ENCODE peak calls at places on chromosome 4, in eight cellular contexts. One of them, this sample, is unnamed. For H3K4me1, the result is how much of the 10 kb centered on the place peaks cover.

GRCh38 chr4:2671267-2671895 is 84.8 kb downstream of the TNIP2 start:
- DNase-seq in heart right ventricle: no peak
- DNase-seq in tibial nerve: no peak
- DNase-seq in GM23338: no peak
- DNase-seq in sigmoid colon: no peak
- DNase-seq in HepG2: no peak
- DNase-seq in stomach: peak
- DNase-seq in HCT116: no peak
- DNase-seq in this sample: no peak

GRCh38 chr4:33940281-33940680 is 2304.0 kb downstream of the ARAP2 start:
- DNase-seq in heart right ventricle: no peak
- DNase-seq in tibial nerve: no peak
- DNase-seq in GM23338: no peak
- DNase-seq in sigmoid colon: no peak
- DNase-seq in HepG2: no peak
- DNase-seq in stomach: no peak
- DNase-seq in HCT116: no peak
- DNase-seq in this sample: no peak

GRCh38 chr4:41865981-41866798 is 69.0 kb upstream of the TMEM33 start:
- DNase-seq in heart right ventricle: no peak
- DNase-seq in tibial nerve: no peak
- DNase-seq in GM23338: peak
- DNase-seq in sigmoid colon: no peak
- DNase-seq in HepG2: no peak
- DNase-seq in stomach: no peak
- DNase-seq in HCT116: no peak
- DNase-seq in this sample: peak

GRCh38 chr4:145815027-145815612 is 123.5 kb downstream of the ZNF827 start:
- DNase-seq in heart right ventricle: no peak
- DNase-seq in tibial nerve: no peak
- DNase-seq in GM23338: no peak
- DNase-seq in sigmoid colon: no peak
- DNase-seq in HepG2: no peak
- DNase-seq in stomach: no peak
- DNase-seq in HCT116: no peak
- DNase-seq in this sample: no peak

GRCh38 chr4:164700471-164700870 is 53.5 kb upstream of the SMIM31 start:
- DNase-seq in heart right ventricle: no peak
- DNase-seq in tibial nerve: no peak
- DNase-seq in GM23338: peak
- DNase-seq in sigmoid colon: no peak
- DNase-seq in HepG2: peak
- DNase-seq in stomach: no peak
- DNase-seq in HCT116: peak
- DNase-seq in this sample: peak

GRCh38 chr4:15186149-15186548 is 183.9 kb downstream of the CPEB2 start:
- DNase-seq in heart right ventricle: no peak
- DNase-seq in tibial nerve: no peak
- DNase-seq in GM23338: no peak
- DNase-seq in sigmoid colon: no peak
- DNase-seq in HepG2: no peak
- DNase-seq in stomach: no peak
- DNase-seq in HCT116: no peak
- DNase-seq in this sample: no peak

GRCh38 chr4:24686866-24687672 is 102.7 kb upstream of the DHX15 start:
- DNase-seq in heart right ventricle: peak
- DNase-seq in tibial nerve: peak
- DNase-seq in GM23338: peak
- DNase-seq in sigmoid colon: no peak
- DNase-seq in HepG2: peak
- DNase-seq in stomach: peak
- DNase-seq in HCT116: peak
- DNase-seq in this sample: no peak

GRCh38 chr4:15744016-15744415 is 34.1 kb upstream of the CD38 start:
- DNase-seq in heart right ventricle: no peak
- DNase-seq in tibial nerve: no peak
- DNase-seq in GM23338: no peak
- DNase-seq in sigmoid colon: no peak
- DNase-seq in HepG2: no peak
- DNase-seq in stomach: no peak
- DNase-seq in HCT116: no peak
- DNase-seq in this sample: no peak

DNA sequence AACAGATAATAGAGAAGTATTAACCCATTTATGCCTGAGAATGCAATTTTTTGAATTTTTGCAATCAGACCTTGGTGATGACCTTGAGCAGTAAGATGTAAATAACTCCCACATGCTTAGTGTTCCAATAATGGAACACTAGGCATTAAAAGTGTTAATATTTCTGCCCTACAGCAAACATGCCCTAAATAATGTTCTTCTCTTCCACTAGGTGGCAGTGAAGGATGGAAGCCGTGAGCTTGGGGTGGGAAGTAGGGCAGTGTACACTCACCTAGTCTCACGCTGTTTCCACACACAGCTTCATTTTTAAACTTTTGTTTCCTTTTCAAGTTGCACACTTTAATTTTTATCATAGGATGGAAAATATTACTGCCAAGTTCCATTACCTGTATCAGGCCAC is 613.1 kb upstream of the HS3ST1 start:
- DNase-seq in heart right ventricle: no peak
- DNase-seq in tibial nerve: no peak
- DNase-seq in GM23338: peak
- DNase-seq in sigmoid colon: no peak
- DNase-seq in HepG2: no peak
- DNase-seq in stomach: no peak
- DNase-seq in HCT116: no peak
- DNase-seq in this sample: no peak
- TF ChIP-seq CTCF in heart right ventricle: no peak
- TF ChIP-seq CTCF in tibial nerve: no peak
- TF ChIP-seq CTCF in GM23338: peak
- TF ChIP-seq CTCF in sigmoid colon: no peak
- TF ChIP-seq CTCF in HepG2: peak
- TF ChIP-seq CTCF in stomach: no peak
- TF ChIP-seq CTCF in HCT116: peak
- TF ChIP-seq CTCF in this sample: peak

GRCh38 chr4:10106421-10107039 is 10.1 kb downstream of the WDR1 start:
- DNase-seq in heart right ventricle: no peak
- DNase-seq in tibial nerve: peak
- DNase-seq in GM23338: no peak
- DNase-seq in sigmoid colon: peak
- DNase-seq in HepG2: no peak
- DNase-seq in stomach: peak
- DNase-seq in HCT116: peak
- DNase-seq in this sample: peak
- H3K4me1 ChIP-seq in heart right ventricle: half or more
- H3K4me1 ChIP-seq in tibial nerve: under half
- H3K4me1 ChIP-seq in GM23338: under half
- H3K4me1 ChIP-seq in sigmoid colon: half or more
- H3K4me1 ChIP-seq in HepG2: half or more
- H3K4me1 ChIP-seq in stomach: half or more
- H3K4me1 ChIP-seq in HCT116: half or more
- H3K4me1 ChIP-seq in this sample: half or more

GRCh38 chr4:161097821-161098220 is 1066.0 kb downstream of the FSTL5 start:
- DNase-seq in heart right ventricle: no peak
- DNase-seq in tibial nerve: no peak
- DNase-seq in GM23338: no peak
- DNase-seq in sigmoid colon: no peak
- DNase-seq in HepG2: no peak
- DNase-seq in stomach: no peak
- DNase-seq in HCT116: no peak
- DNase-seq in this sample: no peak

GRCh38 chr4:161101881-161102280 is 1061.9 kb downstream of the FSTL5 start:
- DNase-seq in heart right ventricle: no peak
- DNase-seq in tibial nerve: no peak
- DNase-seq in GM23338: no peak
- DNase-seq in sigmoid colon: no peak
- DNase-seq in HepG2: no peak
- DNase-seq in stomach: no peak
- DNase-seq in HCT116: no peak
- DNase-seq in this sample: no peak
- TF ChIP-seq CTCF in heart right ventricle: no peak
- TF ChIP-seq CTCF in tibial nerve: no peak
- TF ChIP-seq CTCF in GM23338: no peak
- TF ChIP-seq CTCF in sigmoid colon: no peak
- TF ChIP-seq CTCF in HepG2: no peak
- TF ChIP-seq CTCF in stomach: no peak
- TF ChIP-seq CTCF in HCT116: no peak
- TF ChIP-seq CTCF in this sample: no peak

DNA sequence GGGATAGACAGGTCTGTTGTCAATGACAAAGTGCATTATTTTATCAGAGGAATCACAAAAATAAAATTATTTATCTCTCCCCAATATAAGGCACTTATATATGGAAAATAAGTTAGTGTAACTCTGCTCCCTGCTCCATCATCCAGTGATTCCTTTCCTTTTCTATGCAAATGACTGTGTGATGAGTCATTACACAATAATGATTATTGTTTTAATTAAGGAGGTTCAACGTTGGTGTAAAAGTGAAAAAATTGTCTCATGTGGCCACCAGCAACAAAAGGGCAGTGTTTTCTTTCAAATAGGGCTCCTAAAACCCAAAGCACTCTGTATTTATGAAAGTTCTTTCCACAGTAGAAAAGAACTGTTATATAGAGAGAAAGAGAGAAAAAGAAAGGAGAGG is 16.7 kb downstream of the SLC7A11 start:
- DNase-seq in heart right ventricle: no peak
- DNase-seq in tibial nerve: no peak
- DNase-seq in GM23338: no peak
- DNase-seq in sigmoid colon: no peak
- DNase-seq in HepG2: no peak
- DNase-seq in stomach: no peak
- DNase-seq in HCT116: no peak
- DNase-seq in this sample: no peak
- H3K4me1 ChIP-seq in heart right ventricle: under half
- H3K4me1 ChIP-seq in tibial nerve: under half
- H3K4me1 ChIP-seq in GM23338: half or more
- H3K4me1 ChIP-seq in sigmoid colon: under half
- H3K4me1 ChIP-seq in HepG2: under half
- H3K4me1 ChIP-seq in stomach: under half
- H3K4me1 ChIP-seq in HCT116: under half
- H3K4me1 ChIP-seq in this sample: under half

DNA sequence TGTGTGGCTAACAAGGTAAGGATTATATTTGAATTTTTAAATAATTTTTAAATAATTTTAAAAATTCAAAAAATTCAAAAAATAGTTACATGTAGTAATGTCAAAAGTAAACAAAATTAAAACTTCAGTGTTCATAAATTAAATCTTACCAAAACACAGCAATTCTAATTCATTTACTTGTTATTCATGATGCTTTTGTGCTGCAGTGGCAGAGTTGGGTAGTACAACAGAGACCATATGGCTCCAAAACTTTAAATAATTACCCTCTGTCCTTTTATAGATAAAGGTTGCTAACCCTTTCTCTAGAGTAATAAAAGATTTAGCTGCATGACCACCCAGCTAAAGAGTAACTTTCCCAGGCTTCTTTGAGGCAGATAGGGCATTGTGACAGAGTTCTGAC is 1355.6 kb downstream of the FSTL5 start:
- DNase-seq in heart right ventricle: no peak
- DNase-seq in tibial nerve: no peak
- DNase-seq in GM23338: no peak
- DNase-seq in sigmoid colon: no peak
- DNase-seq in HepG2: no peak
- DNase-seq in stomach: no peak
- DNase-seq in HCT116: no peak
- DNase-seq in this sample: no peak
- TF ChIP-seq CTCF in heart right ventricle: no peak
- TF ChIP-seq CTCF in tibial nerve: no peak
- TF ChIP-seq CTCF in GM23338: no peak
- TF ChIP-seq CTCF in sigmoid colon: no peak
- TF ChIP-seq CTCF in HepG2: no peak
- TF ChIP-seq CTCF in stomach: no peak
- TF ChIP-seq CTCF in HCT116: peak
- TF ChIP-seq CTCF in this sample: no peak

GRCh38 chr4:100254237-100254636 is 64.0 kb upstream of the DDIT4L start:
- DNase-seq in heart right ventricle: no peak
- DNase-seq in tibial nerve: no peak
- DNase-seq in GM23338: no peak
- DNase-seq in sigmoid colon: no peak
- DNase-seq in HepG2: no peak
- DNase-seq in stomach: no peak
- DNase-seq in HCT116: no peak
- DNase-seq in this sample: no peak

GRCh38 chr4:100246697-100247096 is 56.4 kb upstream of the DDIT4L start:
- DNase-seq in heart right ventricle: no peak
- DNase-seq in tibial nerve: no peak
- DNase-seq in GM23338: no peak
- DNase-seq in sigmoid colon: no peak
- DNase-seq in HepG2: no peak
- DNase-seq in stomach: no peak
- DNase-seq in HCT116: no peak
- DNase-seq in this sample: no peak

GRCh38 chr4:100244347-100244746 is 54.1 kb upstream of the DDIT4L start:
- DNase-seq in heart right ventricle: no peak
- DNase-seq in tibial nerve: no peak
- DNase-seq in GM23338: no peak
- DNase-seq in sigmoid colon: no peak
- DNase-seq in HepG2: no peak
- DNase-seq in stomach: no peak
- DNase-seq in HCT116: no peak
- DNase-seq in this sample: peak

GRCh38 chr4:100248476-100248875 is 58.2 kb upstream of the DDIT4L start:
- DNase-seq in heart right ventricle: no peak
- DNase-seq in tibial nerve: no peak
- DNase-seq in GM23338: no peak
- DNase-seq in sigmoid colon: no peak
- DNase-seq in HepG2: no peak
- DNase-seq in stomach: no peak
- DNase-seq in HCT116: no peak
- DNase-seq in this sample: no peak
- H3K4me1 ChIP-seq in heart right ventricle: under half
- H3K4me1 ChIP-seq in tibial nerve: under half
- H3K4me1 ChIP-seq in GM23338: under half
- H3K4me1 ChIP-seq in sigmoid colon: under half
- H3K4me1 ChIP-seq in HepG2: under half
- H3K4me1 ChIP-seq in stomach: under half
- H3K4me1 ChIP-seq in HCT116: under half
- H3K4me1 ChIP-seq in this sample: under half

This sample was measured in left lung.